ENCODE peak calls at places on chromosomes 1 and 21, in eight cellular contexts. G, N, H, S, Q, O, F and B are unnamed samples.

GRCh38 chr1:25727026-25727818 is 72.8 kb upstream of the SELENON start:
- DNase-seq in G (peak; percentile 22), N (peak; percentile 34), H (no peak), S (no peak), Q (no peak), O (no peak), F (no peak), B (no peak)

GRCh38 chr1:19454265-19455198 is 30.8 kb downstream of the CAPZB start:
- DNase-seq in G (no peak), N (peak; percentile 37), H (no peak), S (no peak), Q (no peak), O (no peak), F (no peak), B (no peak)

GRCh38 chr1:168065511-168065910 is 71.2 kb downstream of the GPR161 start:
- DNase-seq in G (no peak), N (no peak), H (no peak), S (no peak), Q (no peak), O (no peak), F (no peak), B (no peak)

GRCh38 chr1:5286244-5286643 is 631.8 kb downstream of the AJAP1 start:
- DNase-seq in G (no peak), N (no peak), H (no peak), S (no peak), Q (peak; percentile 12), O (no peak), F (no peak), B (no peak)

GRCh38 chr1:67522793-67523192 is 92.6 kb upstream of the SERBP1 start:
- DNase-seq in G (no peak), N (no peak), H (no peak), S (no peak), Q (no peak), O (no peak), F (no peak), B (no peak)

GRCh38 chr1:171438441-171438840 is 46.9 kb upstream of the PRRC2C start:
- DNase-seq in G (peak; percentile 98), N (no peak), H (no peak), S (no peak), Q (no peak), O (no peak), F (peak; percentile 32), B (no peak)

GRCh38 chr21:27565418-27565817 is 598.5 kb upstream of the ADAMTS5 start:
- DNase-seq in G (no peak), N (no peak), H (no peak), S (no peak), Q (no peak), O (no peak), F (no peak), B (no peak)

GRCh38 chr1:77031101-77031662 is 163.9 kb downstream of the ST6GALNAC5 start:
- DNase-seq in G (peak; percentile 76), N (no peak), H (no peak), S (no peak), Q (no peak), O (no peak), F (no peak), B (no peak)

GRCh38 chr1:83512371-83513004 is 486.4 kb downstream of the TTLL7 start:
- DNase-seq in G (no peak), N (no peak), H (no peak), S (no peak), Q (no peak), O (no peak), F (no peak), B (no peak)

GRCh38 chr1:203628997-203629508 is 2.4 kb downstream of the ATP2B4 start:
- DNase-seq in G (no peak), N (no peak), H (no peak), S (no peak), Q (no peak), O (peak; percentile 73), F (no peak), B (peak; percentile 16)

GRCh38 chr1:238951809-238952208 is 434.6 kb upstream of the CHRM3 start:
- DNase-seq in G (peak; percentile 49), N (peak; percentile 10), H (no peak), S (no peak), Q (no peak), O (no peak), F (no peak), B (no peak)

GRCh38 chr1:221880182-221880581 is 138.3 kb upstream of the DUSP10 start:
- DNase-seq in G (no peak), N (no peak), H (no peak), S (no peak), Q (no peak), O (no peak), F (no peak), B (no peak)

GRCh38 chr1:11337536-11338350 is 64.7 kb downstream of the UBIAD1 start:
- DNase-seq in G (peak; percentile 12), N (peak; percentile 14), H (peak; percentile 58), S (peak; percentile 55), Q (peak; percentile 74), O (no peak), F (no peak), B (peak; percentile 33)

GRCh38 chr1:228280106-228280901 is 72.5 kb downstream of the OBSCN start:
- DNase-seq in G (no peak), N (no peak), H (no peak), S (peak; percentile 42), Q (no peak), O (peak; percentile 66), F (no peak), B (no peak)

GRCh38 chr1:224375059-224375458 is 18.4 kb downstream of the CNIH4 start:
- DNase-seq in G (no peak), N (no peak), H (no peak), S (no peak), Q (no peak), O (no peak), F (no peak), B (no peak)

GRCh38 chr1:24535021-24535424 is 20.9 kb upstream of the NCMAP start:
- DNase-seq in G (no peak), N (no peak), H (no peak), S (no peak), Q (peak; percentile 75), O (no peak), F (no peak), B (peak; percentile 88)

DNA sequence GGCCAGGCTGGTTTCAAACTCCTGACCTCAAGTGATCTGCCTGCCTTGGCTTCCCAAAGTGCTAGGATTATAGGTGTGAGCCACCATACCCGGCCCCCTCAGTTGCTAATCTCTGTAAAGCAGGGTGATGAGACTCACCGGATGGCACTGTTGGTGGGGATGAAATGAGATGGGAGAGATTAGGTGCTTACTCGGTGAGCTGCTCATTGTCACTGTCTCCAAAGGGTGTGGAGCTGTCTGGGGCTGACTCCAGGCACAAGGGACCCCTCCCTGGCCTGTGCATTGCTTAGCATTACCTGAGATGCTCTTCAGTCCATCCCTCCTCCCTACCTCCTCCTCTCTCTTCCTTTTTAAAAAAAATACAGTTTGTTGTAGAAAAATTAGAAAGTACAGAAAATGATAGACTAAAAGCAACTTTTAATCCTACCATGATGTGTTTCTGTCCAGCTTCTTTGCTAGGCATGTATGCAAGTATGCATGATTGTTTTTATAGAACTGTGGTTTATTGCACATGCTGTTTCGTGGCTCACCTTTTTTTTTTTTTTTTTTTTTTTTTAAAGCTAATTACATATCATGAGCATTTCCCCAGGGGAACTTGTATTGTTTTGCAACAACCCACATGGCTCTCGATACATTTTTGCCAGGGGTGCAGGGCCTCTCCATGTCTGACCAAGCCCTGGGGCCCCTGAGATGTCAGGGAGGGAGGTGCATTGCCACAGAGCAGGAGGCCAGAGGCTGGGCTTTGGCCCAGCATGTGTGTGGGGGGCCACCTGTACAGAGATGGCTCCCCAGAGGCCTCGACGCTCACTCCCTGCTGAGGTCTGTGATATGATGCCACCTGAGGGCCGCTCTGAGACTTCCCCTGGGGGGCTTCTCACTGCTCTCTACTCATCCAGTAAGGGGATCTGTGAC is 55.4 kb downstream of the ARHGEF10L start:
- DNase-seq in G (no peak), N (no peak), H (no peak), S (no peak), Q (no peak), O (no peak), F (no peak), B (no peak)
- H3K4me1 ChIP-seq in G (no peaks in the 10 kb centered on the region), N (peaks cover 24% of the 10 kb centered on the region), H (no peaks in the 10 kb centered on the region), S (peaks cover 13% of the 10 kb centered on the region), Q (no peaks in the 10 kb centered on the region), O (peaks cover 43% of the 10 kb centered on the region), F (peaks cover 5% of the 10 kb centered on the region), B (no peaks in the 10 kb centered on the region)

DNA sequence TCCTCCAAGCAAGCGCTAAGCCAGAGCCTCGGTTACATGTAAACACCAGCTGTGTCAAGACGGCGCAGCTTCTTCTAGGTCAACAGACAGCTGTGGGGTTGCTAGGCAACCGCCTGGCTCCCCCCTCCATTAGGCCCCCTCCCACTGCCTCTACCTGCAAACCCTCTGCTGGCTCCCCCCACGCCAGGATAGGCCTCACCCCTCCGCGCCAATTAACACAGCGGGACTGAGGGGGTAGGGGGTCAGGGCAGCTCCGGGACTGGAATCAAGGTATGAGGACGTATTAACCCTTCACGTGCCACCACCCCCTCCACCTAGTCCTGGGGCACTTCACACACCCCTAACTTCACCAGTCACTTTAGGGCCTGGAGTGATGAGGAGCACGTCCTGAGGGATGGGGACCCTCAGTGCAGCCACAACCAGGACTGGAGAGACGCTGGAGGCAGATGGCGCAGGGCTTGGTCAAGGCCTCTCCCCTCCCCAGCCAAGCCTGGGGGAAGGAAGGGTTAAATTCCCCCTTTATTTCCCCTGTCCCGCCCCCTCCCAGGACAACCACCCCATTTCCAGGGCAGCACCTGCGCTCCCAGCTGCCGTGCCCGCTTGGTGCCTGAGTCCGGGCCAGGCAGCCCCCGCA is 37.4 kb upstream of the WASF2 start:
- DNase-seq in G (peak; percentile 85), N (peak; percentile 89), H (peak; percentile 59), S (peak; percentile 66), Q (peak; percentile 49), O (peak; percentile 84), F (no peak), B (peak; percentile 64)
- H3K4me1 ChIP-seq in G (peaks cover 67% of the 10 kb centered on the region), N (peaks cover 63% of the 10 kb centered on the region), H (peaks cover 70% of the 10 kb centered on the region), S (peaks cover 69% of the 10 kb centered on the region), Q (peaks cover 16% of the 10 kb centered on the region), O (peaks cover 46% of the 10 kb centered on the region), F (peaks cover 54% of the 10 kb centered on the region), B (peaks cover 70% of the 10 kb centered on the region)

GRCh38 chr1:6490181-6491075 is 1.0 kb downstream of the PLEKHG5 start:
- DNase-seq in G (peak; percentile 76), N (peak; percentile 38), H (peak; percentile 67), S (peak; percentile 76), Q (peak; percentile 83), O (peak; percentile 89), F (peak; percentile 56), B (peak; percentile 83)
- H3K4me1 ChIP-seq in G (no peaks in the 10 kb centered on the region), N (peaks cover 30% of the 10 kb centered on the region), H (peaks cover 15% of the 10 kb centered on the region), S (peaks cover 46% of the 10 kb centered on the region), Q (peaks cover 36% of the 10 kb centered on the region), O (peaks cover 22% of the 10 kb centered on the region), F (peaks cover 9% of the 10 kb centered on the region), B (peaks cover 38% of the 10 kb centered on the region)

GRCh38 chr21:43597052-43597451 is 62.2 kb downstream of the HSF2BP start:
- DNase-seq in G (peak; percentile 43), N (peak; percentile 56), H (no peak), S (no peak), Q (no peak), O (no peak), F (no peak), B (no peak)

GRCh38 chr21:43597845-43598244 is 61.4 kb downstream of the HSF2BP start:
- DNase-seq in G (no peak), N (no peak), H (no peak), S (no peak), Q (no peak), O (no peak), F (no peak), B (no peak)

GRCh38 chr21:43599728-43600127 is 59.6 kb downstream of the HSF2BP start:
- DNase-seq in G (no peak), N (no peak), H (no peak), S (no peak), Q (no peak), O (no peak), F (no peak), B (no peak)

GRCh38 chr21:43598416-43599120 is 60.7 kb downstream of the HSF2BP start:
- DNase-seq in G (peak; percentile 73), N (peak; percentile 69), H (no peak), S (no peak), Q (no peak), O (no peak), F (no peak), B (no peak)

GRCh38 chr21:43596616-43597015 is 62.7 kb downstream of the HSF2BP start:
- DNase-seq in G (no peak), N (no peak), H (no peak), S (no peak), Q (no peak), O (no peak), F (no peak), B (no peak)
- H3K4me1 ChIP-seq in G (peaks cover 27% of the 10 kb centered on the region), N (peaks cover 20% of the 10 kb centered on the region), H (peaks cover 5% of the 10 kb centered on the region), S (no peaks in the 10 kb centered on the region), Q (no peaks in the 10 kb centered on the region), O (no peaks in the 10 kb centered on the region), F (no peaks in the 10 kb centered on the region), B (no peaks in the 10 kb centered on the region)